ENCODE peak calls at places on chromosomes 6 and 20, in six cellular contexts. N is endothelial cell of umbilical vein, L is Panc1, F is RWPE2, Z is aorta, M is hepatocyte. E is an unnamed sample. For H3K4me1 and H3K9me3, the result is how much of the 10 kb centered on the place peaks cover.

GRCh38 chr6:9083108-9083507 is 647.8 kb upstream of the SLC35B3 start:
- DNase-seq in N (no peak), M (no peak), L (no peak), F (no peak), Z (no peak), E (no peak)

GRCh38 chr6:129510930-129511329 is 199.0 kb downstream of the ARHGAP18 start:
- DNase-seq in M (no peak), F (no peak), L (no peak), N (peak), Z (no peak), E (no peak)

GRCh38 chr6:165936096-165936495 is 231.6 kb downstream of the TBXT start:
- DNase-seq in M (no peak), L (no peak), N (no peak), Z (no peak), F (no peak), E (no peak)

GRCh38 chr6:100730581-100730980 is 150.5 kb downstream of the ASCC3 start:
- DNase-seq in F (no peak), M (no peak), N (no peak), L (no peak), Z (no peak), E (no peak)

GRCh38 chr20:50583422-50584150 is 73.4 kb downstream of the PTPN1 start:
- DNase-seq in N (no peak), F (peak), M (no peak), Z (peak), L (no peak), E (no peak)

GRCh38 chr6:33592595-33593413 is 12.7 kb upstream of the BAK1 start:
- DNase-seq in N (no peak), L (no peak), F (no peak), M (peak), Z (no peak), E (peak)

GRCh38 chr6:42104095-42104806 is 38.2 kb downstream of the C6orf132 start:
- DNase-seq in M (peak), F (no peak), N (peak), Z (peak), L (no peak), E (peak)

GRCh38 chr6:144283781-144284473 is 1.2 kb upstream of the UTRN start:
- DNase-seq in L (no peak), N (peak), M (no peak), F (no peak), Z (no peak), E (no peak)

GRCh38 chr6:12208190-12208589 is 82.0 kb upstream of the EDN1 start:
- DNase-seq in N (peak), F (no peak), M (no peak), Z (peak), L (no peak), E (no peak)

GRCh38 chr6:90294989-90295853 is 1.4 kb downstream of the BACH2 start:
- DNase-seq in N (peak), F (peak), Z (peak), M (peak), L (no peak), E (peak)

GRCh38 chr6:34273242-34273805 is 24.5 kb upstream of the SMIM29 start:
- DNase-seq in Z (peak), F (no peak), L (no peak), M (no peak), N (peak), E (no peak)

GRCh38 chr6:118939683-118940082 is 4.7 kb upstream of the MCM9 start:
- DNase-seq in F (no peak), Z (no peak), L (no peak), N (no peak), M (no peak), E (no peak)

GRCh38 chr6:70956451-70957283 is at the start of gene B3GAT2:
- DNase-seq in M (peak), L (no peak), F (no peak), Z (peak), N (peak), E (no peak)

GRCh38 chr6:127131772-127132171 is 13.3 kb downstream of the RSPO3 start:
- DNase-seq in M (no peak), L (no peak), Z (no peak), N (no peak), F (no peak), E (no peak)

GRCh38 chr6:81826785-81827184 is 74.3 kb upstream of the TENT5A start:
- DNase-seq in L (no peak), F (no peak), M (no peak), Z (no peak), N (no peak), E (no peak)

GRCh38 chr6:32952817-32953739 is at the start of gene HLA-DMA:
- DNase-seq in Z (peak), N (peak), F (no peak), L (no peak), M (peak), E (peak)

GRCh38 chr6:29984232-29984631 is 41.9 kb downstream of the HLA-A start:
- DNase-seq in Z (no peak), L (no peak), M (no peak), N (no peak), F (no peak), E (no peak)

GRCh38 chr20:4740774-4741431 is 19.2 kb downstream of the PRND start:
- DNase-seq in N (peak), L (no peak), M (peak), F (no peak), Z (peak), E (peak)

GRCh38 chr6:78639505-78640110 is 227.7 kb upstream of the IRAK1BP1 start:
- DNase-seq in F (no peak), M (no peak), N (no peak), L (no peak), Z (no peak), E (peak)

GRCh38 chr6:7805828-7806227 is 79.9 kb downstream of the BMP6 start:
- DNase-seq in F (no peak), M (no peak), L (no peak), Z (no peak), N (peak), E (no peak)

GRCh38 chr6:45479834-45480696 is 102.3 kb upstream of the SUPT3H start:
- DNase-seq in L (no peak), Z (no peak), M (peak), N (peak), F (no peak), E (no peak)

GRCh38 chr6:145483191-145483996 is 251.9 kb downstream of the EPM2A start:
- DNase-seq in M (peak), Z (no peak), N (peak), L (peak), F (no peak), E (no peak)

GRCh38 chr20:12591949-12592470 is 416.8 kb upstream of the SPTLC3 start:
- DNase-seq in Z (no peak), L (no peak), M (no peak), N (no peak), F (no peak), E (no peak)

GRCh38 chr20:14865731-14866130 is 528.3 kb upstream of the FLRT3 start:
- DNase-seq in L (no peak), F (no peak), N (no peak), M (no peak), Z (no peak), E (no peak)

GRCh38 chr20:60528141-60528540 is 569.9 kb downstream of the CDH26 start:
- DNase-seq in Z (no peak), L (no peak), F (peak), M (no peak), N (no peak), E (no peak)

GRCh38 chr6:13415276-13415675 is 72.1 kb downstream of the GFOD1 start:
- DNase-seq in F (no peak), Z (no peak), L (no peak), M (no peak), N (no peak), E (no peak)
- H3K4me1 ChIP-seq in F (under half), Z (under half), L (under half), M (under half), N (under half), E (under half)

GRCh38 chr6:170135461-170135820 is 155.4 kb downstream of the DLL1 start:
- DNase-seq in L (no peak), N (no peak), F (peak), M (no peak), Z (no peak), E (no peak)

GRCh38 chr6:170135041-170135440 is 155.8 kb downstream of the DLL1 start:
- DNase-seq in M (no peak), F (peak), N (no peak), L (no peak), Z (no peak), E (no peak)

GRCh38 chr6:170132561-170132991 is 158.3 kb downstream of the DLL1 start:
- DNase-seq in N (no peak), L (no peak), F (peak), M (no peak), Z (peak), E (no peak)

GRCh38 chr6:170135821-170136471 is 154.9 kb downstream of the DLL1 start:
- DNase-seq in M (no peak), N (no peak), Z (peak), F (peak), L (no peak), E (no peak)

GRCh38 chr6:170134077-170135040 is 156.5 kb downstream of the DLL1 start:
- DNase-seq in F (peak), Z (peak), N (no peak), L (no peak), M (peak), E (no peak)
- H3K9me3 ChIP-seq in F (under half), Z (under half), N (under half), L (under half), M (under half), E (under half)

GRCh38 chr6:36544228-36544627 is 3.1 kb downstream of the STK38 start:
- DNase-seq in F (no peak), L (no peak), M (no peak), Z (no peak), N (no peak), E (peak)

GRCh38 chr6:36546664-36546957 is 668 bp downstream of the STK38 start:
- DNase-seq in Z (no peak), F (no peak), N (peak), M (no peak), L (no peak), E (no peak)

GRCh38 chr6:36546958-36547645 is at the start of gene STK38:
- DNase-seq in M (peak), F (peak), Z (peak), L (no peak), N (peak), E (peak)

GRCh38 chr6:36547646-36548400 is 544 bp upstream of the STK38 start:
- DNase-seq in L (no peak), F (no peak), N (no peak), M (no peak), Z (no peak), E (no peak)

DNA sequence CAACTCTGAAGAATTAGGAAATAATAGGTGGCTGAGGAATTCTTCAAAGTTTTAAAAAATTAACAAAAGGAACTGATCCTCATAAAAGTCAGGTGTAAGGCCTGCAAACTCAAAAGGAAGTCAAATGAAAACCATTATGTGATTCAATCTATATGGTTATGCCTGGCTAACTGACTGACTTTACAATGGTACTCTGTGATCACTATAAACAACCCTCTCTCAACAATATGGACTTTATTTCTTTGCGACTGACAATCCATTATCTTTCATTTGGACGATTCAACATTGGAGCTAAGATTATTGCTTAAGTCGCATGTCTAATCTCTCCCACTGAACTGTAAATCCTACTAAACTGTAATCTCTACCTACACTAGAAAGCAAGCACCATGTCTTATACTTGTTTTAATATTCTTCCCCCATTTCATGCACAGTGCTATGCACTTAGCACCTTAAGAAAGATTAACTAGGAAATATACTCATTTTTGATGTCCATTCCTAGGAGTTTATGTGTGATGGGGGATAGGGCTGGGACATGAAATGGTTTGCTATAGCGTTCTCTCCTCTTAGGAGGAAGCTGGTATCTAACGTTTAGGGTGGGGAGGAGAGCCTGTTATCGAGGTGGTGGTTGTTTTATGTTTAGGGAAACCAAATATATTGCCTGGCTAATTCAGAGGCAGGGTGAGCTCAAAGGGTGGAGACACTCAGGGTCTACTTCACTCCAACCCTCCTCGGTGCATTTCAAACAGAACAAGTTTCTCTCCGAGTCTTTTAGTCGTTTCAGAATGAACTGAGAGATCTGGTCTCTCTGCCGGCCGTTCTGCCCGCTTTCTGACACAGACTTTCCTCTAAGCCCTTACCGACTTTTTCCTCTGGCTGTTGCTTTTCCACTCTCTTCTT is 1.3 kb downstream of the STK38 start:
- DNase-seq in M (peak), F (no peak), L (no peak), Z (no peak), N (no peak), E (peak)
- H3K4me3 ChIP-seq in M (peak), F (peak), L (peak), Z (peak), N (peak), E (peak)

GRCh38 chr6:159777240-159777904 is 12.0 kb downstream of the TCP1 start:
- DNase-seq in F (no peak), N (no peak), Z (no peak), M (no peak), L (no peak), E (peak)

GRCh38 chr6:159778131-159778530 is 11.3 kb downstream of the TCP1 start:
- DNase-seq in Z (no peak), L (no peak), M (no peak), N (no peak), F (no peak), E (no peak)

DNA sequence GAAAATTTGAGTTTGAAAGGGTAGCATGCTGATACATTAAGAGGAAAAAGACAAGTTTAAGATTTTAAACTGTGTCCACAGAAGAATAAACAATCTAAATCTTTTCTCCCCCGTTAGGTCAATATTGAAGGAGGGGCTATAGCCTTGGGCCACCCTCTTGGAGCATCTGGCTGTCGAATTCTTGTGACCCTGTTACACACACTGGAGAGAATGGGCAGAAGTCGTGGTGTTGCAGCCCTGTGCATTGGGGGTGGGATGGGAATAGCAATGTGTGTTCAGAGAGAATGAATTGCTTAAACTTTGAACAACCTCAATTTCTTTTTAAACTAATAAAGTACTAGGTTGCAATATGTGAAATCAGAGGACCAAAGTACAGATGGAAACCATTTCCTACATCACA is 10.9 kb downstream of the TCP1 start:
- DNase-seq in N (no peak), L (no peak), M (no peak), Z (no peak), F (no peak), E (no peak)
- H3K4me1 ChIP-seq in N (under half), L (under half), M (under half), Z (under half), F (under half), E (under half)

DNA sequence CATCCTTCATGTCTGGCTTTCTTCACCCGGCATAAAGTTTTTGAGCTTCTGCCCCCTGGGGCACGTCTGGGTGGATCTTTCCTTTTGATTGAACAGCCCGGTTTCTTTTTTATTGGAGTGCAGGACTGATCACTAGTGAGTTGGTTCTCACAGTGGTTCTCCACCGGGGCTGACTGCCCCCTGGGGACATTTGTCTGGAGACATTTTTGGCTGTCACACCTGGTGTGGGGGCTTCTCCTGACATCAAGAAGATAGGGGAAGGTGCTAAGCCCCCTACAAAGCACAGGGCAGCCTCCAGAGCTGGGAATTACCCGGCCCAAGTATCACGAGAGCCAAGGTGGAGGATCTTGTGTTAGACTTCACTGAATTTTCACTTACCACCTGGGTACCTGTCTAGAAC is 25.7 kb upstream of the IRF4 start:
- DNase-seq in M (no peak), N (no peak), Z (peak), L (no peak), F (peak), E (no peak)
- H3K9me3 ChIP-seq in M (under half), N (under half), Z (under half), L (under half), F (under half), E (under half)

GRCh38 chr6:83311231-83311630 is 118.1 kb downstream of the RWDD2A start:
- DNase-seq in N (no peak), Z (no peak), F (no peak), L (no peak), M (no peak), E (no peak)
- H3K4me3 ChIP-seq in N (no peak), Z (no peak), F (no peak), L (no peak), M (no peak), E (no peak)

DNA sequence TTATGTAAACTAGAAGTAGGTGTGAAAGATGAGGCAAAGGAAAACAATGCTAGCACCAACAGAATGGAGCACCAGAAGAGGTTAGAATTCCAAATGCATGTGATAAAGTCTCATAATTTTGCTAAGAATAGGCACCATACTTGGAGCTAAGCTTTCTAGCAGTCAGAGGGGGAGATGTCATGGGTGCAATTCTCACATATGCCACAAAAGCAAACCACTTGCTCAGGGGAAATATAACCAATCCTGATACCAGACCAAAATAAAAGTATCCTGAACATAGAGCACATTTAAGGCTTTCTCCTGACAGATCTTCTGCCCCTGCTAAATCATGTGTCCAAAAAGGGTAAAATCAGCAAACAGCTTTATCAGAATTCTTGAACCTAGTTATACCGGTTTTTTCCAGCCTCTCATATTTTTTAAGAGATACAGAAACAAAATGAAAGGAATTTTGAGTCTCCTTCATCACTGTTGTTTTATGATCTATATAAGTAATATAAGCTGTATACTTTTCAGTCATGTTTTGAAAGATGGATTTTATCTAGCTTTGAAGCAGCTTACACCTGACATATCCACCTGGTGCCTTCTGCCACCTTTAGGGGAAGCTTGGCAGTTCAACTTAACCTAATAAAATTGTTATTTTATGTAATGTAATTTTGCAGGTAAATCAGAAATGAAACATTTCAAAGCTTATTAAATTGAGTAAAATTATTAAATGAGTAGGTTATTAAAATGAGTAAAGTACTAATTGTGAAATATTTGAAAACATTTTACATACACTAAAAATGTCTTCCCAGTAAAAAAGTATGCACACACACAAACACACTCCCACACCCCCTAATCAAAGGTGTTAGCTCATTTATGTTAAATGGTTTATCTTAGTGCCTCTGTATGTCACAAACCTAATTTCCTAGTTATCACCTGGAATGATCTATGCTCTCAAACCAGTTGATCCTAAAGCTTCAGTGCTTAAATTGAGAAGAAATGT is 2.8 kb downstream of the SPO11 start:
- DNase-seq in Z (no peak), L (no peak), M (peak), N (no peak), F (no peak), E (no peak)
- H3K4me1 ChIP-seq in Z (under half), L (under half), M (under half), N (under half), F (under half), E (under half)

DNA sequence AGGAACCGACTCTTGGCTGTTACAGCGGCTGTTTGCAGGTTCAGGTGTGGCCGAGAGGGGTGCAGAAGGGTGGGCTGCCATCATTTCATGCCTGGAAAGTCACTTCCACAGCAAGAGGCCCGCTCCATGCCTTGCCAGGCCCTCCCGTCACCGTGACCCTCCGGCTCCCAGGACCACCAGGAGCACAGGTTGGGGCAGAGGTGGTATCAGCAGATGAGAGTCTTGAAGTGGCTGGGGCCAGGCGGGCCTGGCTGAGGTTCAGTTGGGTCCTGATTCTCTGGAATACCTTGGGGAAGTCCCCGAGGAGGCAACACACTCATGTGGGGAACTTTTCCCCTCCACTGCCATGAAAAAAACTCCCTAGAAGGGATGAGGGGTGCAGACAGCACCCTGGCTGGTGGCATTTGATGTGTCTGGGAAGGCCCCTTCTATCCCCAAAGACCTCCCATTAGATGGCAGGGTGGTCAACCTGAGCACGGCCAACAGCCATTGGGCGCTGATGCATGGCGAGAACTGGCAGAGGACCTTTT is 34.2 kb upstream of the IRF4 start:
- DNase-seq in M (no peak), F (no peak), Z (no peak), N (no peak), L (no peak), E (no peak)
- H3K9me3 ChIP-seq in M (under half), F (under half), Z (under half), N (under half), L (under half), E (under half)